ENCODE peak calls at places on chromosomes 4 and X, in eight cellular contexts. One of them, this sample, is unnamed.

GRCh38 chr4:122604146-122604545 is 16.7 kb downstream of the IL21 start:
- DNase-seq in lower leg skin: no peak
- DNase-seq in uterus: no peak
- DNase-seq in omental fat pad: no peak
- DNase-seq in IMR-90: no peak
- DNase-seq in NB4: no peak
- DNase-seq in fibroblast of lung: no peak
- DNase-seq in heart left ventricle: no peak
- DNase-seq in this sample: no peak

GRCh38 chr4:176883681-176884418 is 91.1 kb upstream of the VEGFC start:
- DNase-seq in omental fat pad: no peak
- DNase-seq in IMR-90: peak; percentile 88
- DNase-seq in uterus: no peak
- DNase-seq in fibroblast of lung: peak; percentile 95
- DNase-seq in heart left ventricle: peak; percentile 24
- DNase-seq in lower leg skin: no peak
- DNase-seq in NB4: no peak
- DNase-seq in this sample: no peak

GRCh38 chr4:74944354-74944793 is 11.5 kb downstream of the PARM1 start:
- DNase-seq in NB4: no peak
- DNase-seq in uterus: no peak
- DNase-seq in fibroblast of lung: no peak
- DNase-seq in lower leg skin: no peak
- DNase-seq in heart left ventricle: no peak
- DNase-seq in IMR-90: no peak
- DNase-seq in omental fat pad: no peak
- DNase-seq in this sample: peak; percentile 32

GRCh38 chrX:48897157-48897620 is 379 bp downstream of the TIMM17B start:
- DNase-seq in uterus: peak; percentile 82
- DNase-seq in fibroblast of lung: peak; percentile 72
- DNase-seq in omental fat pad: peak; percentile 64
- DNase-seq in heart left ventricle: peak; percentile 78
- DNase-seq in lower leg skin: peak; percentile 95
- DNase-seq in IMR-90: peak; percentile 66
- DNase-seq in NB4: peak; percentile 87
- DNase-seq in this sample: peak; percentile 85

GRCh38 chrX:906586-906985 is 276.0 kb downstream of the SHOX start:
- DNase-seq in lower leg skin: no peak
- DNase-seq in NB4: no peak
- DNase-seq in fibroblast of lung: no peak
- DNase-seq in IMR-90: no peak
- DNase-seq in heart left ventricle: no peak
- DNase-seq in omental fat pad: no peak
- DNase-seq in uterus: no peak
- DNase-seq in this sample: no peak

GRCh38 chr4:76943129-76943620 is 6.4 kb upstream of the SEPTIN11 start:
- DNase-seq in uterus: no peak
- DNase-seq in fibroblast of lung: peak; percentile 93
- DNase-seq in heart left ventricle: no peak
- DNase-seq in NB4: no peak
- DNase-seq in IMR-90: peak; percentile 75
- DNase-seq in lower leg skin: no peak
- DNase-seq in omental fat pad: no peak
- DNase-seq in this sample: no peak

GRCh38 chrX:153878285-153878779 is 7.6 kb downstream of the L1CAM start:
- DNase-seq in lower leg skin: no peak
- DNase-seq in fibroblast of lung: no peak
- DNase-seq in IMR-90: no peak
- DNase-seq in omental fat pad: no peak
- DNase-seq in heart left ventricle: no peak
- DNase-seq in uterus: no peak
- DNase-seq in NB4: peak; percentile 44
- DNase-seq in this sample: no peak

GRCh38 chr4:87018751-87019150 is 83.9 kb downstream of the AFF1 start:
- DNase-seq in lower leg skin: no peak
- DNase-seq in omental fat pad: no peak
- DNase-seq in NB4: no peak
- DNase-seq in fibroblast of lung: no peak
- DNase-seq in IMR-90: no peak
- DNase-seq in heart left ventricle: no peak
- DNase-seq in uterus: no peak
- DNase-seq in this sample: no peak

GRCh38 chr4:11618666-11619282 is 190.1 kb upstream of the HS3ST1 start:
- DNase-seq in IMR-90: no peak
- DNase-seq in fibroblast of lung: no peak
- DNase-seq in lower leg skin: no peak
- DNase-seq in uterus: no peak
- DNase-seq in heart left ventricle: no peak
- DNase-seq in omental fat pad: no peak
- DNase-seq in NB4: no peak
- DNase-seq in this sample: no peak

GRCh38 chr4:142474398-142475087 is 371.6 kb downstream of the INPP4B start:
- DNase-seq in uterus: no peak
- DNase-seq in omental fat pad: no peak
- DNase-seq in heart left ventricle: no peak
- DNase-seq in fibroblast of lung: peak; percentile 26
- DNase-seq in IMR-90: peak; percentile 9
- DNase-seq in lower leg skin: no peak
- DNase-seq in NB4: no peak
- DNase-seq in this sample: peak; percentile 85

GRCh38 chr4:7042697-7043464 is at the start of gene TADA2B:
- DNase-seq in NB4: peak; percentile 100
- DNase-seq in uterus: peak; percentile 95
- DNase-seq in heart left ventricle: peak; percentile 99
- DNase-seq in lower leg skin: peak; percentile 99
- DNase-seq in omental fat pad: peak; percentile 78
- DNase-seq in fibroblast of lung: peak; percentile 97
- DNase-seq in IMR-90: peak; percentile 97
- DNase-seq in this sample: peak; percentile 94
- TF ChIP-seq CTCF in NB4: no peak
- TF ChIP-seq CTCF in uterus: no peak
- TF ChIP-seq CTCF in heart left ventricle: peak; percentile 47
- TF ChIP-seq CTCF in lower leg skin: no peak
- TF ChIP-seq CTCF in omental fat pad: peak; percentile 52
- TF ChIP-seq CTCF in fibroblast of lung: peak; percentile 5
- TF ChIP-seq CTCF in IMR-90: peak; percentile 65
- TF ChIP-seq CTCF in this sample: no peak

GRCh38 chr4:8149664-8150063 is 8.9 kb downstream of the ABLIM2 start:
- DNase-seq in heart left ventricle: no peak
- DNase-seq in IMR-90: no peak
- DNase-seq in lower leg skin: no peak
- DNase-seq in uterus: no peak
- DNase-seq in NB4: no peak
- DNase-seq in fibroblast of lung: no peak
- DNase-seq in omental fat pad: no peak
- DNase-seq in this sample: no peak

GRCh38 chr4:8146158-8146557 is 12.5 kb downstream of the ABLIM2 start:
- DNase-seq in uterus: no peak
- DNase-seq in fibroblast of lung: no peak
- DNase-seq in lower leg skin: no peak
- DNase-seq in heart left ventricle: no peak
- DNase-seq in IMR-90: no peak
- DNase-seq in NB4: no peak
- DNase-seq in omental fat pad: no peak
- DNase-seq in this sample: no peak

GRCh38 chr4:8148159-8148558 is 10.5 kb downstream of the ABLIM2 start:
- DNase-seq in IMR-90: no peak
- DNase-seq in lower leg skin: no peak
- DNase-seq in NB4: no peak
- DNase-seq in uterus: no peak
- DNase-seq in heart left ventricle: no peak
- DNase-seq in fibroblast of lung: no peak
- DNase-seq in omental fat pad: no peak
- DNase-seq in this sample: no peak

GRCh38 chr4:8148785-8149435 is 9.7 kb downstream of the ABLIM2 start:
- DNase-seq in fibroblast of lung: no peak
- DNase-seq in uterus: no peak
- DNase-seq in lower leg skin: no peak
- DNase-seq in omental fat pad: no peak
- DNase-seq in IMR-90: no peak
- DNase-seq in heart left ventricle: no peak
- DNase-seq in NB4: no peak
- DNase-seq in this sample: no peak

GRCh38 chr4:8147231-8147970 is 11.2 kb downstream of the ABLIM2 start:
- DNase-seq in NB4: peak; percentile 41
- DNase-seq in fibroblast of lung: no peak
- DNase-seq in omental fat pad: no peak
- DNase-seq in IMR-90: no peak
- DNase-seq in uterus: no peak
- DNase-seq in lower leg skin: no peak
- DNase-seq in heart left ventricle: no peak
- DNase-seq in this sample: no peak
- TF ChIP-seq CTCF in NB4: no peak
- TF ChIP-seq CTCF in fibroblast of lung: no peak
- TF ChIP-seq CTCF in omental fat pad: no peak
- TF ChIP-seq CTCF in IMR-90: no peak
- TF ChIP-seq CTCF in uterus: no peak
- TF ChIP-seq CTCF in lower leg skin: no peak
- TF ChIP-seq CTCF in heart left ventricle: no peak
- TF ChIP-seq CTCF in this sample: no peak

GRCh38 chrX:20594985-20595384 is 328.3 kb upstream of the RPS6KA3 start:
- DNase-seq in IMR-90: no peak
- DNase-seq in lower leg skin: no peak
- DNase-seq in NB4: no peak
- DNase-seq in heart left ventricle: no peak
- DNase-seq in fibroblast of lung: peak; percentile 34
- DNase-seq in omental fat pad: no peak
- DNase-seq in uterus: no peak
- DNase-seq in this sample: peak; percentile 1
- TF ChIP-seq CTCF in IMR-90: peak; percentile 14
- TF ChIP-seq CTCF in lower leg skin: no peak
- TF ChIP-seq CTCF in NB4: no peak
- TF ChIP-seq CTCF in heart left ventricle: peak; percentile 4
- TF ChIP-seq CTCF in fibroblast of lung: no peak
- TF ChIP-seq CTCF in omental fat pad: no peak
- TF ChIP-seq CTCF in uterus: no peak
- TF ChIP-seq CTCF in this sample: no peak

DNA sequence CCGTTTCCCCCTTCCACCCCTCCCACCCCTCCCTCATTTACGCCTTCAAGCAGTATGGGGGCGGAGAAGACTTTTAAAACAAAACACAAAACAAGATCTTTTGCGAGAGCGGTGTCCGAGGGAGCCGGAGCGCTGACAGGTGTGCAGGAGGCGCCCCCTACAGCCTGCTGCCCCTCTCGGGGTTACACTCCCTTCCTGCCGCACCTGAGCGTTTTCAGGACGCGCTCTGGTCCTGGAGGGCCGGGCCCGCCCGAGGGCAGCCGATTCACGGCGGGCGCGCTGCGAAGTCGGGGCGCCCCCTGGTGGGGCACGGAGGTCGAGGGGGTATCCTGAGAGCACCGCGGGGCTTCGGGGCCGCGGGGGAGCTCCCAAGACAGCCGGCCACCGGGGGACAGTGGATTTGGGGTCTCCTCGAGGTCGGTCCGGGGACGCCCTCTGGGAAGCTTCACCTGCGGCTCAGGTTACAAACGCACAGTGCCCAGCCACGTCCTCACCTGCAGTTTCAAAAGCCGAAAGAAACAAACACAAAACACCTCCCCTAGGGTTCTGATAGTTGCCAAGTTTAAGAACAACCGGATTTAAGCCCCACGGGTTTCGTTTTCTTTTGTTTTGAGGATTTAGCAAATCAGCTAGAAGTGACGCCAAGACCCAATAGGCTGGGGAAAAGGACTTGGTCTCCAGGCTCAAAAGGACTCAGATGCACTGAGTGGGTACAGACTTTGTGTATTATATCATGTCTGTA is 8.0 kb upstream of the NEUROG2 start:
- DNase-seq in lower leg skin: no peak
- DNase-seq in heart left ventricle: peak; percentile 83
- DNase-seq in NB4: peak; percentile 75
- DNase-seq in uterus: no peak
- DNase-seq in fibroblast of lung: no peak
- DNase-seq in omental fat pad: no peak
- DNase-seq in IMR-90: no peak
- DNase-seq in this sample: peak; percentile 87
- TF ChIP-seq CTCF in lower leg skin: no peak
- TF ChIP-seq CTCF in heart left ventricle: peak; percentile 70
- TF ChIP-seq CTCF in NB4: peak; percentile 62
- TF ChIP-seq CTCF in uterus: peak; percentile 12
- TF ChIP-seq CTCF in fibroblast of lung: peak; percentile 49
- TF ChIP-seq CTCF in omental fat pad: no peak
- TF ChIP-seq CTCF in IMR-90: peak; percentile 57
- TF ChIP-seq CTCF in this sample: peak; percentile 67

DNA sequence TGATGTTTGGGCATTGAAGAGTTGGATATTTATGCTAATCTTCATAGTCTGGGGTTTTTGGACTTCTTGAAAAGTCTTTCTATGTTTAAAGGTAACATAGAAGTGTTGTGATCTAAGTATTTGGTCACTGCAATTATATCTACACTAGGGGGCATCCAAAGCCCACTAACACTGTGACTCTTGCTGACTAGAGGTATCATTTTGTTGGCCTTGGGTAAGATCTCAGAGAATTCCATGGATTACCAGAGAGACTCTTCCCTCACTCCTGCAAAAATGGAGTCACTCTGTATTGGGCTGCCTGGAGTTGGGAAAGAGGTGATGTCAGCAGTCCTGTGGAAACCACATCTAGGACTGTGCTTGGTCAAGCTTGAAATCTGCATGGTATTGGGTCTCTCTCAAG is 1077.6 kb downstream of the FAM133A start:
- DNase-seq in heart left ventricle: no peak
- DNase-seq in NB4: peak; percentile 1
- DNase-seq in fibroblast of lung: no peak
- DNase-seq in uterus: no peak
- DNase-seq in omental fat pad: no peak
- DNase-seq in lower leg skin: no peak
- DNase-seq in IMR-90: no peak
- DNase-seq in this sample: no peak
- TF ChIP-seq CTCF in heart left ventricle: no peak
- TF ChIP-seq CTCF in NB4: no peak
- TF ChIP-seq CTCF in fibroblast of lung: no peak
- TF ChIP-seq CTCF in uterus: no peak
- TF ChIP-seq CTCF in omental fat pad: no peak
- TF ChIP-seq CTCF in lower leg skin: no peak
- TF ChIP-seq CTCF in IMR-90: no peak
- TF ChIP-seq CTCF in this sample: no peak